ENCODE peak calls at places on chromosomes 13 and 19, in five cellular contexts. H is CD4-positive, alpha-beta memory T cell; O is EH; D is mesenchymal stem cell; N is activated CD4-positive, alpha-beta T cell treated with anti-CD3 and anti-CD28 coated beads, Interleukin-2, amount 10 ng/mL, durations not matched to agents 7 days and 5 days. M is an unnamed sample.

GRCh38 chr19:29671393-29672076 is 6.3 kb downstream of the PLEKHF1 start:
- DNase-seq in H (peak), O (no peak), D (peak), N (peak), M (peak)

GRCh38 chr19:40223135-40223822 is 3.2 kb downstream of the CCNP start:
- DNase-seq in H (peak), O (no peak), D (no peak), N (peak), M (no peak)

GRCh38 chr13:106471957-106472543 is 63.4 kb downstream of the EFNB2 start:
- DNase-seq in H (no peak), O (peak), D (peak), N (no peak), M (no peak)

GRCh38 chr13:49098198-49098597 is 121.9 kb upstream of the MLNR start:
- DNase-seq in H (peak), O (peak), D (peak), N (no peak), M (no peak)

GRCh38 chr19:57465680-57466381 is 8.9 kb upstream of the VN1R1 start:
- DNase-seq in H (peak), O (peak), D (peak), N (peak), M (peak)

GRCh38 chr13:58151452-58151851 is 519.9 kb downstream of the PCDH17 start:
- DNase-seq in H (no peak), O (no peak), D (peak), N (no peak), M (no peak)

GRCh38 chr19:38656171-38656981 is 8.9 kb downstream of the ACTN4 start:
- DNase-seq in H (peak), O (peak), D (peak), N (peak), M (peak)

GRCh38 chr19:52601025-52601973 is 31.2 kb downstream of the ZNF701 start:
- DNase-seq in H (peak), O (peak), D (peak), N (peak), M (peak)

GRCh38 chr19:13014101-13014920 is 19.0 kb downstream of the NFIX start:
- DNase-seq in H (no peak), O (no peak), D (no peak), N (no peak), M (no peak)

GRCh38 chr19:53958168-53958571 is 4.6 kb upstream of the CACNG8 start:
- DNase-seq in H (no peak), O (peak), D (no peak), N (no peak), M (no peak)

GRCh38 chr13:112683581-112683980 is 6.3 kb upstream of the ATP11A start:
- DNase-seq in H (no peak), O (no peak), D (no peak), N (no peak), M (no peak)

GRCh38 chr19:11152318-11153062 is 3.1 kb downstream of the SPC24 start:
- DNase-seq in H (no peak), O (peak), D (peak), N (no peak), M (no peak)

GRCh38 chr13:48160879-48161278 is 66.0 kb upstream of the MED4 start:
- DNase-seq in H (no peak), O (peak), D (peak), N (no peak), M (no peak)

GRCh38 chr19:17326595-17326966 is 8.1 kb downstream of the ANO8 start:
- DNase-seq in H (no peak), O (no peak), D (no peak), N (no peak), M (no peak)

GRCh38 chr19:11279505-11280236 is 16.3 kb upstream of the TSPAN16 start:
- DNase-seq in H (peak), O (no peak), D (no peak), N (peak), M (peak)

GRCh38 chr13:42574435-42575311 is 721 bp downstream of the TNFSF11 start:
- DNase-seq in H (peak), O (no peak), D (peak), N (peak), M (no peak)

GRCh38 chr19:42421101-42421500 is 6.1 kb downstream of the LIPE start:
- DNase-seq in H (no peak), O (no peak), D (no peak), N (no peak), M (no peak)

GRCh38 chr13:67230774-67231480 is 791 bp upstream of the PCDH9 start:
- DNase-seq in H (no peak), O (peak), D (peak), N (peak), M (no peak)

GRCh38 chr13:36673838-36674326 is at the start of gene SERTM1:
- DNase-seq in H (no peak), O (no peak), D (no peak), N (no peak), M (no peak)

GRCh38 chr19:35544110-35544802 is 1.2 kb upstream of the TMEM147 start:
- DNase-seq in H (no peak), O (no peak), D (no peak), N (no peak), M (no peak)

GRCh38 chr13:65417953-65418352 is 1812.2 kb downstream of the PCDH9 start:
- DNase-seq in H (no peak), O (peak), D (peak), N (no peak), M (no peak)

GRCh38 chr19:54325194-54325621 is 12.2 kb upstream of the LILRA5 start:
- DNase-seq in H (peak), O (peak), D (no peak), N (peak), M (peak)

GRCh38 chr19:34430738-34431625 is 2.8 kb downstream of the UBA2 start:
- DNase-seq in H (peak), O (peak), D (peak), N (peak), M (peak)

GRCh38 chr13:20553309-20553708 is 13.6 kb upstream of the IFT88 start:
- DNase-seq in H (no peak), O (peak), D (no peak), N (no peak), M (no peak)

GRCh38 chr19:46984077-46985010 is 35.3 kb upstream of the NPAS1 start:
- DNase-seq in H (no peak), O (peak), D (peak), N (no peak), M (no peak)

GRCh38 chr13:91302070-91302469 is 45.4 kb upstream of the MIR17HG start:
- DNase-seq in H (no peak), O (no peak), D (no peak), N (no peak), M (no peak)

GRCh38 chr13:32248789-32249188 is 66.4 kb downstream of the ZAR1L start:
- DNase-seq in H (no peak), O (no peak), D (no peak), N (no peak), M (no peak)

GRCh38 chr19:41299046-41299754 is 10.8 kb upstream of the CCDC97 start:
- DNase-seq in H (no peak), O (peak), D (peak), N (no peak), M (no peak)

GRCh38 chr19:9406798-9407352 is 28.5 kb downstream of the ZNF266 start:
- DNase-seq in H (peak), O (peak), D (no peak), N (peak), M (no peak)

GRCh38 chr19:47225746-47226425 is 5.1 kb downstream of the BBC3 start:
- DNase-seq in H (peak), O (peak), D (peak), N (peak), M (peak)

GRCh38 chr19:5078666-5079409 is 109.9 kb downstream of the KDM4B start:
- DNase-seq in H (no peak), O (no peak), D (no peak), N (no peak), M (no peak)

GRCh38 chr13:102726430-102726829 is 31.6 kb upstream of the METTL21C start:
- DNase-seq in H (no peak), O (peak), D (no peak), N (peak), M (peak)

GRCh38 chr19:39971380-39971841 is 446 bp downstream of the PSMC4 start:
- DNase-seq in H (no peak), O (no peak), D (peak), N (no peak), M (no peak)

GRCh38 chr19:49811328-49811727 is 1.8 kb downstream of the FUZ start:
- DNase-seq in H (no peak), O (no peak), D (no peak), N (no peak), M (no peak)

GRCh38 chr13:102678339-102679122 is 16.3 kb downstream of the METTL21C start:
- DNase-seq in H (no peak), O (no peak), D (no peak), N (no peak), M (no peak)

GRCh38 chr19:55549500-55550320 is 4.4 kb upstream of the SBK3 start:
- DNase-seq in H (no peak), O (peak), D (peak), N (no peak), M (no peak)

M was measured in Jurkat, Clone E6-1.